ENCODE peak calls at places on chromosomes 16 and 17, in nine cellular contexts. L is EH, Q is mammary epithelial cell, N is RCC 7860, A is iPS-NIHi11, C is NCI-H2081, H is iPS DF 19.7, V is NCI-H2029, D is PC-3. G is an unnamed sample.

GRCh38 chr16:67464565-67464964 is 16.4 kb downstream of the ATP6V0D1 start:
- DNase-seq in L (no peak), Q (no peak), N (no peak), A (no peak), C (no peak), H (no peak), V (no peak), D (no peak), G (no peak)

GRCh38 chr17:73101031-73101430 is 8.5 kb upstream of the SLC39A11 start:
- DNase-seq in L (no peak), Q (no peak), N (no peak), A (no peak), C (no peak), H (no peak), V (no peak), D (no peak), G (peak)

GRCh38 chr17:10605221-10605783 is 51.8 kb downstream of the MYH3 start:
- DNase-seq in L (no peak), Q (no peak), N (no peak), A (no peak), C (no peak), H (no peak), V (no peak), D (no peak), G (no peak)

GRCh38 chr17:83199500-83200201 is 120.2 kb downstream of the METRNL start:
- DNase-seq in L (peak), Q (no peak), N (no peak), A (no peak), C (no peak), H (no peak), V (no peak), D (peak), G (no peak)

GRCh38 chr16:54921229-54921824 is 9.3 kb upstream of the IRX5 start:
- DNase-seq in L (peak), Q (peak), N (peak), A (no peak), C (no peak), H (no peak), V (peak), D (no peak), G (no peak)

GRCh38 chr17:81923302-81924260 is 4.0 kb downstream of the MAFG start:
- DNase-seq in L (peak), Q (peak), N (peak), A (peak), C (no peak), H (no peak), V (no peak), D (peak), G (peak)

GRCh38 chr17:66367112-66367511 is 64.7 kb downstream of the PRKCA start:
- DNase-seq in L (no peak), Q (no peak), N (no peak), A (no peak), C (no peak), H (no peak), V (no peak), D (no peak), G (no peak)

GRCh38 chr17:74904687-74905409 is 11.4 kb upstream of the FADS6 start:
- DNase-seq in L (no peak), Q (no peak), N (no peak), A (no peak), C (no peak), H (no peak), V (no peak), D (no peak), G (no peak)

GRCh38 chr16:57184890-57185445 is 871 bp downstream of the PSME3IP1 start:
- DNase-seq in L (no peak), Q (peak), N (no peak), A (no peak), C (no peak), H (no peak), V (no peak), D (no peak), G (no peak)

GRCh38 chr16:86166414-86166813 is 267.5 kb downstream of the IRF8 start:
- DNase-seq in L (no peak), Q (no peak), N (no peak), A (no peak), C (no peak), H (no peak), V (no peak), D (no peak), G (no peak)

GRCh38 chr17:48613862-48614694 is 1.0 kb downstream of the HOXB8 start:
- DNase-seq in L (no peak), Q (no peak), N (no peak), A (peak), C (peak), H (no peak), V (no peak), D (no peak), G (no peak)

GRCh38 chr16:67468731-67469130 is 12.2 kb downstream of the ATP6V0D1 start:
- DNase-seq in L (no peak), Q (peak), N (no peak), A (no peak), C (no peak), H (no peak), V (no peak), D (no peak), G (no peak)

GRCh38 chr17:20266806-20267458 is 200.4 kb downstream of the LGALS9B start:
- DNase-seq in L (peak), Q (peak), N (peak), A (no peak), C (peak), H (no peak), V (peak), D (no peak), G (no peak)

GRCh38 chr16:30797670-30798309 is 10.8 kb upstream of the ZNF629 start:
- DNase-seq in L (no peak), Q (no peak), N (no peak), A (no peak), C (no peak), H (no peak), V (no peak), D (no peak), G (no peak)

GRCh38 chr16:11094075-11094593 is 149.8 kb downstream of the CLEC16A start:
- DNase-seq in L (peak), Q (peak), N (peak), A (no peak), C (no peak), H (no peak), V (no peak), D (peak), G (no peak)

GRCh38 chr17:6454495-6455320 is 10.5 kb downstream of the PIMREG start:
- DNase-seq in L (no peak), Q (no peak), N (no peak), A (peak), C (no peak), H (no peak), V (no peak), D (no peak), G (no peak)

GRCh38 chr17:64938925-64939474 is 19.7 kb upstream of the LRRC37A3 start:
- DNase-seq in L (peak), Q (no peak), N (peak), A (peak), C (no peak), H (no peak), V (no peak), D (peak), G (peak)

GRCh38 chr16:66603537-66604375 is 748 bp upstream of the CMTM3 start:
- DNase-seq in L (peak), Q (peak), N (no peak), A (peak), C (peak), H (no peak), V (no peak), D (no peak), G (no peak)

GRCh38 chr17:1793447-1793806 is 31.6 kb downstream of the SERPINF1 start:
- DNase-seq in L (no peak), Q (peak), N (no peak), A (no peak), C (no peak), H (no peak), V (no peak), D (no peak), G (no peak)

GRCh38 chr17:78680436-78680835 is 101.6 kb downstream of the CYTH1 start:
- DNase-seq in L (peak), Q (no peak), N (no peak), A (no peak), C (no peak), H (no peak), V (no peak), D (peak), G (no peak)

GRCh38 chr16:65388592-65388991 is 266.7 kb upstream of the CDH11 start:
- DNase-seq in L (peak), Q (peak), N (no peak), A (no peak), C (no peak), H (no peak), V (no peak), D (peak), G (no peak)

GRCh38 chr16:23371368-23371767 is 69.3 kb downstream of the SCNN1B start:
- DNase-seq in L (no peak), Q (no peak), N (no peak), A (no peak), C (no peak), H (no peak), V (no peak), D (no peak), G (no peak)